ENCODE peak calls at places on chromosomes 12 and 14, in five cellular contexts. T is EL, Q is left lobe of liver, E is HCT116, H is KBM-7. R is an unnamed sample.
A peak's percentile ranks its signal among the peaks of the same experiment; 100 is the strongest.

GRCh38 chr12:67430708-67431335 is 161.7 kb downstream of the CAND1 start:
- DNase-seq in E (no peak), H (no peak), Q (peak; percentile 82), T (no peak), R (no peak)

GRCh38 chr14:91396959-91397815 is 20.4 kb downstream of the CCDC88C start:
- DNase-seq in H (peak; percentile 69), Q (no peak), T (no peak), E (no peak), R (no peak)

GRCh38 chr12:105047303-105047702 is 37.0 kb downstream of the ALDH1L2 start:
- DNase-seq in Q (no peak), E (no peak), H (no peak), T (peak; percentile 3), R (no peak)

GRCh38 chr12:32217354-32218310 is 111.0 kb downstream of the BICD1 start:
- DNase-seq in H (no peak), Q (no peak), E (no peak), T (peak; percentile 94), R (no peak)

GRCh38 chr12:129614221-129614885 is 289.5 kb downstream of the TMEM132D start:
- DNase-seq in Q (no peak), E (no peak), H (no peak), T (no peak), R (no peak)

GRCh38 chr12:112839386-112839972 is 47.9 kb downstream of the RPH3A start:
- DNase-seq in Q (no peak), E (no peak), T (peak; percentile 93), H (no peak), R (no peak)

GRCh38 chr12:89225401-89225800 is 126.9 kb downstream of the DUSP6 start:
- DNase-seq in T (peak; percentile 69), E (peak; percentile 81), H (no peak), Q (no peak), R (no peak)

GRCh38 chr14:20657216-20658211 is 16.0 kb upstream of the OR6S1 start:
- DNase-seq in T (peak; percentile 38), H (no peak), E (peak; percentile 96), Q (no peak), R (no peak)

GRCh38 chr12:91985002-91985767 is 160.5 kb downstream of the BTG1 start:
- DNase-seq in H (no peak), T (peak; percentile 47), Q (no peak), E (no peak), R (no peak)

GRCh38 chr14:66038214-66038977 is 447.8 kb upstream of the CCDC196 start:
- DNase-seq in Q (no peak), T (peak; percentile 29), H (peak; percentile 49), E (no peak), R (no peak)

GRCh38 chr12:34303091-34303870 is 281.0 kb downstream of the ALG10 start:
- DNase-seq in H (no peak), T (no peak), E (no peak), Q (no peak), R (no peak)

GRCh38 chr14:94412671-94413638 is 24.6 kb upstream of the SERPINA1 start:
- DNase-seq in E (no peak), T (no peak), Q (peak; percentile 74), H (no peak), R (no peak)

GRCh38 chr14:103520269-103520656 is 2.4 kb downstream of the CKB start:
- DNase-seq in Q (no peak), E (no peak), T (no peak), H (no peak), R (no peak)

GRCh38 chr12:52643233-52644077 is 8.6 kb downstream of the KRT2 start:
- DNase-seq in Q (peak; percentile 33), E (no peak), H (no peak), T (no peak), R (no peak)

GRCh38 chr12:42589465-42590323 is at the start of gene PRICKLE1:
- DNase-seq in H (peak; percentile 31), T (peak; percentile 60), E (no peak), Q (peak; percentile 44), R (no peak)

GRCh38 chr14:72646861-72647528 is 246.9 kb downstream of the DPF3 start:
- DNase-seq in Q (no peak), E (no peak), H (no peak), T (peak; percentile 41), R (no peak)

GRCh38 chr14:54455363-54455762 is 14.2 kb upstream of the CNIH1 start:
- DNase-seq in T (no peak), Q (no peak), E (no peak), H (no peak), R (no peak)

GRCh38 chr12:46556820-46557524 is 184.4 kb upstream of the SLC38A2 start:
- DNase-seq in E (peak; percentile 83), T (peak; percentile 93), Q (no peak), H (no peak), R (no peak)

GRCh38 chr12:6632026-6632978 is 3.5 kb downstream of the LPAR5 start:
- DNase-seq in Q (no peak), E (no peak), T (peak; percentile 37), H (peak; percentile 78), R (no peak)